ENCODE peak calls at places on chromosomes 16 and 17, in four cellular contexts. W is mesenchymal stem cell, Q is aorta, X is cardiac muscle cell. C is an unnamed sample.

GRCh38 chr17:51487947-51488346 is 227.6 kb downstream of the UTP18 start:
- DNase-seq in W (no peak), Q (no peak), X (peak; percentile 40), C (no peak)

GRCh38 chr17:82913304-82914043 is 73.7 kb upstream of the ZNF750 start:
- DNase-seq in W (no peak), Q (no peak), X (peak; percentile 28), C (no peak)

GRCh38 chr17:76495663-76496400 is 5.4 kb downstream of the RHBDF2 start:
- DNase-seq in W (no peak), Q (no peak), X (no peak), C (no peak)

GRCh38 chr17:8532021-8532420 is 96.3 kb downstream of the NDEL1 start:
- DNase-seq in W (no peak), Q (no peak), X (peak; percentile 45), C (no peak)

GRCh38 chr17:48582750-48583069 is 4.6 kb upstream of the HOXB4 start:
- DNase-seq in W (no peak), Q (no peak), X (no peak), C (no peak)

GRCh38 chr17:76659928-76660614 is 16.5 kb upstream of the ST6GALNAC1 start:
- DNase-seq in W (peak; percentile 69), Q (no peak), X (no peak), C (no peak)

GRCh38 chr17:39563476-39563875 is 44.2 kb downstream of the NEUROD2 start:
- DNase-seq in W (no peak), Q (no peak), X (no peak), C (no peak)

GRCh38 chr17:57739402-57740224 is 5.5 kb downstream of the CCDC182 start:
- DNase-seq in W (peak; percentile 24), Q (no peak), X (peak; percentile 29), C (no peak)

GRCh38 chr17:59830007-59830630 is 62.6 kb downstream of the TUBD1 start:
- DNase-seq in W (peak; percentile 54), Q (peak; percentile 77), X (no peak), C (no peak)

GRCh38 chr17:57415737-57416354 is 159.5 kb downstream of the MSI2 start:
- DNase-seq in W (no peak), Q (no peak), X (no peak), C (no peak)

GRCh38 chr17:59027750-59028149 is 78.9 kb downstream of the TRIM37 start:
- DNase-seq in W (peak; percentile 16), Q (no peak), X (peak; percentile 34), C (no peak)

GRCh38 chr17:26792486-26792885 is 501.4 kb upstream of the WSB1 start:
- DNase-seq in W (peak; percentile 33), Q (no peak), X (no peak), C (no peak)

GRCh38 chr16:57444711-57445110 is 2.5 kb downstream of the CIAPIN1 start:
- DNase-seq in W (peak; percentile 17), Q (no peak), X (no peak), C (no peak)

GRCh38 chr16:60107467-60107866 is 1373.4 kb upstream of the GOT2 start:
- DNase-seq in W (no peak), Q (no peak), X (no peak), C (no peak)

GRCh38 chr17:41500131-41500911 is 5.1 kb downstream of the KRT13 start:
- DNase-seq in W (peak; percentile 38), Q (no peak), X (no peak), C (no peak)

GRCh38 chr17:38608648-38609047 is 2.9 kb upstream of the SRCIN1 start:
- DNase-seq in W (no peak), Q (no peak), X (no peak), C (peak; percentile 64)

GRCh38 chr17:57603541-57603940 is 141.6 kb downstream of the CCDC182 start:
- DNase-seq in W (no peak), Q (peak; percentile 13), X (no peak), C (no peak)

GRCh38 chr16:88577166-88577565 is 7.0 kb downstream of the ZC3H18 start:
- DNase-seq in W (no peak), Q (no peak), X (no peak), C (no peak)

GRCh38 chr17:59355695-59356323 is 24.4 kb downstream of the YPEL2 start:
- DNase-seq in W (no peak), Q (no peak), X (no peak), C (no peak)

GRCh38 chr16:637081-638018 is 1.2 kb upstream of the METTL26 start:
- DNase-seq in W (peak; percentile 37), Q (peak; percentile 97), X (peak; percentile 93), C (peak; percentile 91)

GRCh38 chr16:70804729-70805169 is 3.8 kb upstream of the VAC14 start:
- DNase-seq in W (no peak), Q (no peak), X (no peak), C (no peak)

GRCh38 chr17:75244133-75244866 is 17.1 kb downstream of the GGA3 start:
- DNase-seq in W (no peak), Q (no peak), X (no peak), C (no peak)

GRCh38 chr17:66580178-66580577 is 254.7 kb upstream of the CACNG5 start:
- DNase-seq in W (peak; percentile 90), Q (peak; percentile 79), X (peak; percentile 81), C (peak; percentile 58)

GRCh38 chr17:78789663-78790181 is 7.6 kb upstream of the CYTH1 start:
- DNase-seq in W (peak; percentile 32), Q (peak; percentile 88), X (no peak), C (peak; percentile 87)

GRCh38 chr17:2138318-2138717 is 83.4 kb downstream of the HIC1 start:
- DNase-seq in W (peak; percentile 88), Q (no peak), X (peak; percentile 37), C (peak; percentile 51)

GRCh38 chr17:50304781-50305404 is 30.6 kb downstream of the TMEM92 start:
- DNase-seq in W (peak; percentile 50), Q (no peak), X (no peak), C (no peak)

GRCh38 chr17:14760212-14760611 is 459.3 kb downstream of the HS3ST3B1 start:
- DNase-seq in W (no peak), Q (no peak), X (no peak), C (no peak)

GRCh38 chr16:73434621-73435020 is 386.7 kb upstream of the ZFHX3 start:
- DNase-seq in W (no peak), Q (no peak), X (no peak), C (no peak)

GRCh38 chr16:14564881-14565687 is 65.0 kb downstream of the PARN start:
- DNase-seq in W (no peak), Q (no peak), X (no peak), C (no peak)

GRCh38 chr17:3385869-3386816 is at the start of gene OR3A2:
- DNase-seq in W (no peak), Q (no peak), X (no peak), C (no peak)

GRCh38 chr17:42288985-42289862 is 926 bp downstream of the STAT5A start:
- DNase-seq in W (no peak), Q (peak; percentile 79), X (no peak), C (peak; percentile 68)

GRCh38 chr17:55710410-55710809 is 12.3 kb downstream of the TMEM100 start:
- DNase-seq in W (peak; percentile 63), Q (no peak), X (no peak), C (no peak)

GRCh38 chr16:35798885-35799426 is 2339.5 kb downstream of the TP53TG3F start:
- DNase-seq in W (no peak), Q (no peak), X (no peak), C (no peak)
- H3K9me3 ChIP-seq in W (peaks cover 14% of the 10 kb centered on the region), Q (no peaks in the 10 kb centered on the region), X (no peaks in the 10 kb centered on the region), C (peaks cover 3% of the 10 kb centered on the region)

GRCh38 chr17:77706938-77707337 is 251.6 kb upstream of the TNRC6C start:
- DNase-seq in W (no peak), Q (no peak), X (no peak), C (no peak)
- H3K9me3 ChIP-seq in W (peaks cover 51% of the 10 kb centered on the region), Q (peaks cover 8% of the 10 kb centered on the region), X (no peaks in the 10 kb centered on the region), C (peaks cover 10% of the 10 kb centered on the region)

DNA sequence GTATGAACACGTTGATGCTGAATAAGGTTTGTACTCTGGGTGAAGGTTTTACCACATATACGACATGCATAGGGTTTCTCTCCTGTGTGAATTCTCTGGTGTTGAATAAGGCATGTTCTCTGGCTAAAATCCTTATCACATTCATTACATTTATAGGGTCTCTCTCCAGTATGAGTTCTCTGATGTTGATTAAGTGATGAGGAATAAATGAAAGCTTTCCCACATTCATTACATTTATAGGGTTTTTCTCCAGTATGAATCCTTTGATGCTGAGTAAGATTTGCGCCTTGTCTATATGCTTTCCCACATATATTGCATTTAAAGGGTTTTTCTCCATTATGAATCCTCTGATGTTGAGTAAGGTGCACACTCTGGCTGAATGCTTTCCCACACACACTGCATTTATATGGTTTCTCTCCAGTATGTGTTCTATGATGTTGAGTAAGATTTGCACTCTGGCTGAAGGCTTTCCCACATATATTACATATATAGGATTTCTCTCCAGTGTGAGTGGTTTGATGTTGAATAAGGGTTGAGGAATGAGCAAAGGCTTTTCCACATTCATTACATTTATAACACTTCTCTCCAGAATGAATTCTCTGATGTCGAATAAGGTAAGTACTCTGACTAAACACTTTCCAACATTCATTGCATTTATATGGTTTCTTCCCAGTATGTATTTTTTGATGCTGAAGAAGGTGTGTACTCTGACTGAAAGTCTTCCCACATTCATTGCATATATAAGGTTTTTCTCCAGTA is 16.9 kb downstream of the ZNF287 start:
- DNase-seq in W (no peak), Q (no peak), X (no peak), C (no peak)
- H3K9me3 ChIP-seq in W (peaks cover 99% of the 10 kb centered on the region), Q (peaks cover 9% of the 10 kb centered on the region), X (peaks cover 3% of the 10 kb centered on the region), C (peaks cover 97% of the 10 kb centered on the region)

GRCh38 chr16:35564889-35565288 is 2105.5 kb downstream of the TP53TG3F start:
- DNase-seq in W (no peak), Q (no peak), X (no peak), C (no peak)
- H3K9me3 ChIP-seq in W (peaks cover 2% of the 10 kb centered on the region), Q (peaks cover 2% of the 10 kb centered on the region), X (no peaks in the 10 kb centered on the region), C (no peaks in the 10 kb centered on the region)

GRCh38 chr16:2297506-2297860 is 29.6 kb upstream of the RNPS1 start:
- DNase-seq in W (no peak), Q (no peak), X (no peak), C (no peak)
- H3K9me3 ChIP-seq in W (no peaks in the 10 kb centered on the region), Q (no peaks in the 10 kb centered on the region), X (no peaks in the 10 kb centered on the region), C (no peaks in the 10 kb centered on the region)

GRCh38 chr17:11535231-11535630 is 63.0 kb upstream of the DNAH9 start:
- DNase-seq in W (no peak), Q (no peak), X (no peak), C (no peak)
- H3K9me3 ChIP-seq in W (peaks cover 9% of the 10 kb centered on the region), Q (peaks cover 1% of the 10 kb centered on the region), X (no peaks in the 10 kb centered on the region), C (no peaks in the 10 kb centered on the region)

C was measured in lower lobe of right lung.